ENCODE peak calls at places on chromosomes 3 and 15, in nine cellular contexts. S is neural crest cell, D is H9, R is choroid plexus epithelial cell, V is heart left ventricle, O is fibroblast of mammary gland, M is spleen, K is bronchial epithelial cell, G is GM10248. N is an unnamed sample.
A peak's percentile ranks its signal among the peaks of the same experiment; 100 is the strongest.

GRCh38 chr15:54197995-54198394 is 219.8 kb downstream of the UNC13C start:
- DNase-seq in G (no peak), K (no peak), D (peak; percentile 30), S (no peak), V (no peak), R (no peak), M (no peak), O (no peak), N (no peak)

GRCh38 chr3:12135029-12135634 is 23.6 kb downstream of the TIMP4 start:
- DNase-seq in S (peak; percentile 68), K (peak; percentile 38), M (peak; percentile 91), R (peak; percentile 84), V (peak; percentile 67), O (peak; percentile 66), G (peak; percentile 60), D (peak; percentile 76), N (no peak)

GRCh38 chr3:57077630-57078365 is 17.3 kb downstream of the SPATA12 start:
- DNase-seq in S (no peak), D (no peak), O (no peak), M (no peak), R (no peak), V (no peak), G (no peak), K (no peak), N (no peak)

GRCh38 chr3:117150628-117151027 is 441.0 kb downstream of the TUSC7 start:
- DNase-seq in O (no peak), R (no peak), G (no peak), D (no peak), S (no peak), M (no peak), K (no peak), V (no peak), N (no peak)

GRCh38 chr15:63323798-63324651 is 46.6 kb downstream of the APH1B start:
- DNase-seq in O (no peak), R (no peak), G (peak; percentile 6), V (no peak), K (no peak), S (peak; percentile 35), D (no peak), M (no peak), N (no peak)

GRCh38 chr3:134840459-134840858 is 45.4 kb downstream of the EPHB1 start:
- DNase-seq in S (no peak), K (no peak), D (no peak), M (no peak), O (no peak), G (no peak), R (no peak), V (no peak), N (no peak)

GRCh38 chr15:46946953-46947352 is 770.4 kb upstream of the SEMA6D start:
- DNase-seq in O (no peak), S (no peak), M (no peak), V (no peak), R (no peak), G (no peak), D (no peak), K (no peak), N (no peak)

GRCh38 chr3:160125188-160125587 is 100.0 kb upstream of the C3orf80 start:
- DNase-seq in S (no peak), R (peak; percentile 40), M (no peak), K (no peak), D (no peak), V (no peak), O (no peak), G (no peak), N (no peak)

GRCh38 chr3:111581403-111582113 is 13.6 kb downstream of the ZBED2 start:
- DNase-seq in V (no peak), S (no peak), D (no peak), K (no peak), O (no peak), R (no peak), G (no peak), M (no peak), N (no peak)

GRCh38 chr3:111578867-111579266 is 16.3 kb downstream of the ZBED2 start:
- DNase-seq in O (no peak), M (no peak), V (no peak), K (no peak), G (no peak), S (no peak), D (no peak), R (no peak), N (no peak)

GRCh38 chr3:111579495-111579894 is 15.7 kb downstream of the ZBED2 start:
- DNase-seq in V (no peak), K (no peak), D (no peak), M (no peak), G (no peak), S (no peak), R (no peak), O (no peak), N (no peak)

GRCh38 chr3:111577113-111577512 is 18.0 kb downstream of the ZBED2 start:
- DNase-seq in V (no peak), R (no peak), S (no peak), O (no peak), K (no peak), D (no peak), M (no peak), G (no peak), N (no peak)

DNA sequence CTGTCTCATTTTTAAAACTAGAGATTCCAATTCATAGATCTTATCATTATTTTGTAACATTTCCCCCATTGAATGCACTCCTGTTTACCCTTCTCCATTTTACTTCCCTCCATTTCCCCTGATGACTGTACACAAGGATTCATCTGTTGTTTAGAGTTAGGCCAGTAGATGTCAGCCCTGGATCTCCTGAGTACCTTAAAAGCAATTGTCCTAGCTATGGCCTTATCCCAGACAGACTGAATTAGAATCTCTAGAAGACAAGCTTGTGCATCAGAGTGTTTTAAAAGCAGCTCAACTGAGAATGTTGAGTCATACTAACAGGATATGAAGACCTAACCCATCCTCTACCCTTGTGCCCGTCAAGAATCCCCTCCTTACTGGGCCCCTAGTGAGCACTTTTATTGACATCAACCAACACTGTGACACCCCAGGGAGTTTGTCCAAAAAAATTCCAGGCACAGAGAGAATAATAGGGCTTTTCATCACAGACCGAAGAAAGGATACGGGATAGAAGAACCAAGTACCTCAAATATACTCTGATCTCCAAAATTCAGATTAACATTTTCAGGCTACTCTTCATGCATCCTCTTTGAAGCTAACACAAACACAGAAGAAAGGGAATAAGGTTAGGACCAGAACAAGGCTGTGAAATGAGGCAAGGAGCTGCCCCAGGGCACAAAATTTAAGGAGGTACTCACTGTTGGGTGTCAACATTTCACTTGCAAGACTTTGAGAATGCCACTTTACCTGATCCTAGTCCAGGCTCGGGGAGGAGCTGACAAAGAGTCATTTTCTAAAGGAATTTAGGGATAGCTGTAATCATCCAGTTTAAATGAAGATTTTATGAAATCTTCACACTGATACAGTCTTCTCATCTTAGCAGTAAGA is 17.1 kb downstream of the ZBED2 start:
- DNase-seq in K (peak; percentile 90), V (no peak), G (peak; percentile 28), O (peak; percentile 65), S (no peak), M (no peak), D (no peak), R (peak; percentile 90), N (peak; percentile 35)
- TF ChIP-seq CTCF in K (peak; percentile 63), V (peak; percentile 10), G (peak; percentile 45), O (peak; percentile 44), S (no peak), M (peak; percentile 21), D (peak; percentile 56), R (peak; percentile 71), N (peak; percentile 58)

GRCh38 chr3:58333206-58334012 is 717 bp downstream of the PXK start:
- DNase-seq in G (peak; percentile 68), D (peak; percentile 63), O (peak; percentile 29), S (peak; percentile 12), R (peak; percentile 51), M (peak; percentile 91), V (peak; percentile 29), K (no peak), N (no peak)
- TF ChIP-seq CTCF in G (peak; percentile 40), D (no peak), O (no peak), S (no peak), R (peak; percentile 25), M (no peak), V (no peak), K (no peak), N (peak; percentile 36)

GRCh38 chr3:123034120-123034519 is 6.6 kb upstream of the SEMA5B start:
- DNase-seq in D (no peak), O (no peak), S (no peak), V (no peak), M (no peak), R (no peak), K (no peak), G (no peak), N (no peak)

GRCh38 chr3:123037015-123037375 is 9.4 kb upstream of the SEMA5B start:
- DNase-seq in R (no peak), D (no peak), S (no peak), K (no peak), G (no peak), O (no peak), V (no peak), M (no peak), N (no peak)

GRCh38 chr3:123038751-123039150 is 11.2 kb upstream of the SEMA5B start:
- DNase-seq in R (no peak), O (no peak), G (no peak), M (no peak), V (no peak), K (no peak), S (no peak), D (no peak), N (no peak)

GRCh38 chr3:123034996-123035395 is 7.4 kb upstream of the SEMA5B start:
- DNase-seq in G (no peak), M (no peak), D (no peak), K (no peak), R (no peak), V (no peak), S (no peak), O (no peak), N (no peak)

DNA sequence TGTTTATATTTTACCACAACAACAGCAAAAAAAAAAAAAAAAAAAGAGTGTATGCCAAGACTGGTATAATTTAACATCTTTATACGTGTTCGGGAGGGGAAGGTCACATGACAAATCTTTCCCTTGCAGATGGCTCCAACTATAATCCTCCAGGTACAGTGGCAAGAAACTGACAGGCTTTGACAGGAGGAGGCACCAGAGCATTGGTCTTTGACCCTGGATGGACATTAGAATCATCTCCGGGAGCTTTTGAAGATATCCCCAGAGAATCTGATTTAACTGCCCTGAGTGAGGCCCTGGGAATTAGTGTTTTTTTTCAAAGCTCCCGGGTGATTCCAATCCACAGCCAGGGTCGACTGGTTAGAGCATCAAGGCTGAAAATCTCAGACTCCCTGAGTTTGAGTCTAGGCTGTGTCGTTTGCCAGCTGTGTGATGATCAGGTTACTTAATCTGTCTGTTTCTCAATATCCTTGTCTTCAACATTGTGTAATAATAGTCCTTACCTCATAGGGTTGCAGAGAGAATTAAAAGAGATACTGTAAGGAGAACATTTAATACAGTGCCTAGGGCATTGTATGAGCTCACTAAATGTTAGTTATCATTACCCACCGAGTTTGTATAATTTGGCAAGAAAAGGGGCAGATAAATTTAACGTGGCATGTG is 8.9 kb upstream of the SEMA5B start:
- DNase-seq in D (no peak), K (peak; percentile 84), O (peak; percentile 80), R (peak; percentile 76), S (no peak), V (no peak), M (no peak), G (no peak), N (no peak)
- TF ChIP-seq CTCF in D (no peak), K (no peak), O (no peak), R (no peak), S (no peak), V (no peak), M (no peak), G (no peak), N (no peak)

GRCh38 chr3:157544501-157545139 is 41.4 kb upstream of the VEPH1 start:
- DNase-seq in M (no peak), O (peak; percentile 91), D (no peak), R (peak; percentile 95), V (no peak), S (no peak), G (no peak), K (no peak), N (no peak)

GRCh38 chr3:157541506-157542236 is 38.5 kb upstream of the VEPH1 start:
- DNase-seq in D (no peak), K (no peak), O (no peak), M (no peak), G (no peak), S (no peak), V (no peak), R (no peak), N (no peak)

GRCh38 chr3:157543491-157544035 is 40.3 kb upstream of the VEPH1 start:
- DNase-seq in V (no peak), R (no peak), K (no peak), D (no peak), M (no peak), S (no peak), G (no peak), O (peak; percentile 40), N (no peak)

GRCh38 chr3:157540656-157541055 is 37.4 kb upstream of the VEPH1 start:
- DNase-seq in V (no peak), O (no peak), M (no peak), G (no peak), S (no peak), R (no peak), K (no peak), D (no peak), N (no peak)

GRCh38 chr3:157542711-157543485 is 39.7 kb upstream of the VEPH1 start:
- DNase-seq in M (no peak), V (peak; percentile 54), D (peak; percentile 82), S (peak; percentile 34), O (peak; percentile 68), K (peak; percentile 42), R (peak; percentile 75), G (no peak), N (no peak)
- TF ChIP-seq CTCF in M (no peak), V (no peak), D (peak; percentile 69), S (peak; percentile 47), O (peak; percentile 27), K (peak; percentile 29), R (peak; percentile 51), G (no peak), N (no peak)

N was measured in GM12864.